ENCODE peak calls at places on chromosomes 1 and 21, in seven cellular contexts. N is AG04450, R is OCI-LY7, S is PC-3, E is kidney, L is transverse colon, O is HFFc6. Y is an unnamed sample.

GRCh38 chr1:116972676-116973035 is 28.9 kb upstream of the CD101 start:
- DNase-seq in N (no peak), R (no peak), S (peak), E (no peak), L (no peak), O (no peak), Y (no peak)

GRCh38 chr1:83735525-83735924 is 263.4 kb downstream of the TTLL7 start:
- DNase-seq in N (no peak), R (no peak), S (no peak), E (no peak), L (no peak), O (no peak), Y (no peak)

GRCh38 chr1:22376976-22377375 is 74.7 kb upstream of the ZBTB40 start:
- DNase-seq in N (no peak), R (no peak), S (no peak), E (no peak), L (no peak), O (no peak), Y (no peak)

GRCh38 chr1:153886127-153886526 is 36.6 kb downstream of the GATAD2B start:
- DNase-seq in N (no peak), R (no peak), S (no peak), E (no peak), L (no peak), O (no peak), Y (no peak)

GRCh38 chr1:24316659-24317058 is 2.5 kb upstream of the GRHL3 start:
- DNase-seq in N (no peak), R (no peak), S (no peak), E (no peak), L (no peak), O (no peak), Y (no peak)

GRCh38 chr1:234956821-234957329 is 171.8 kb downstream of the TOMM20 start:
- DNase-seq in N (no peak), R (no peak), S (no peak), E (no peak), L (no peak), O (no peak), Y (no peak)

GRCh38 chr21:45225741-45226327 is 61.9 kb downstream of the POFUT2 start:
- DNase-seq in N (no peak), R (no peak), S (no peak), E (no peak), L (no peak), O (no peak), Y (no peak)

GRCh38 chr1:25008192-25008485 is 78.1 kb upstream of the RUNX3 start:
- DNase-seq in N (no peak), R (no peak), S (no peak), E (no peak), L (no peak), O (no peak), Y (no peak)

GRCh38 chr21:33357177-33357576 is 32.4 kb downstream of the IFNAR1 start:
- DNase-seq in N (no peak), R (no peak), S (no peak), E (no peak), L (no peak), O (no peak), Y (no peak)

GRCh38 chr1:180522204-180522497 is 19.8 kb upstream of the ACBD6 start:
- DNase-seq in N (no peak), R (no peak), S (no peak), E (no peak), L (no peak), O (no peak), Y (no peak)

GRCh38 chr1:207034208-207034607 is 1.7 kb upstream of the C1orf116 start:
- DNase-seq in N (no peak), R (no peak), S (no peak), E (no peak), L (no peak), O (no peak), Y (no peak)

GRCh38 chr21:36735201-36735515 is 36.2 kb downstream of the SIM2 start:
- DNase-seq in N (no peak), R (no peak), S (no peak), E (no peak), L (no peak), O (no peak), Y (no peak)

GRCh38 chr21:17454315-17455027 is 58.4 kb upstream of the CXADR start:
- DNase-seq in N (peak), R (peak), S (peak), E (no peak), L (no peak), O (peak), Y (peak)

GRCh38 chr1:156767879-156768608 is 709 bp downstream of the PRCC start:
- DNase-seq in N (no peak), R (no peak), S (no peak), E (peak), L (peak), O (no peak), Y (no peak)

GRCh38 chr1:2282556-2283270 is 54.6 kb downstream of the SKI start:
- DNase-seq in N (no peak), R (no peak), S (no peak), E (peak), L (no peak), O (no peak), Y (no peak)

GRCh38 chr1:220251272-220251671 is 21.0 kb downstream of the RAB3GAP2 start:
- DNase-seq in N (no peak), R (no peak), S (no peak), E (no peak), L (no peak), O (no peak), Y (no peak)

GRCh38 chr1:220915954-220916353 is 36.7 kb downstream of the HLX start:
- DNase-seq in N (no peak), R (no peak), S (no peak), E (no peak), L (no peak), O (no peak), Y (no peak)

GRCh38 chr1:59155326-59155725 is 141.6 kb upstream of the FGGY start:
- DNase-seq in N (no peak), R (no peak), S (no peak), E (no peak), L (no peak), O (no peak), Y (no peak)

GRCh38 chr1:10824821-10825540 is 28.5 kb upstream of the CASZ1 start:
- DNase-seq in N (peak), R (no peak), S (peak), E (no peak), L (no peak), O (peak), Y (no peak)

GRCh38 chr1:13864760-13865159 is 164.8 kb downstream of the PRDM2 start:
- DNase-seq in N (no peak), R (no peak), S (no peak), E (no peak), L (no peak), O (no peak), Y (no peak)

GRCh38 chr1:225903623-225904022 is 14.7 kb upstream of the LEFTY1 start:
- DNase-seq in N (no peak), R (no peak), S (no peak), E (peak), L (no peak), O (no peak), Y (no peak)

GRCh38 chr1:187744665-187745064 is 915.9 kb downstream of the PLA2G4A start:
- DNase-seq in N (no peak), R (no peak), S (no peak), E (no peak), L (no peak), O (no peak), Y (no peak)

GRCh38 chr1:213231795-213232231 is 180.8 kb downstream of the RPS6KC1 start:
- DNase-seq in N (no peak), R (no peak), S (peak), E (no peak), L (no peak), O (peak), Y (no peak)

GRCh38 chr1:239843556-239843955 is 248.1 kb upstream of the FMN2 start:
- DNase-seq in N (no peak), R (no peak), S (no peak), E (no peak), L (no peak), O (no peak), Y (no peak)

GRCh38 chr1:196034080-196034706 is 574.0 kb downstream of the KCNT2 start:
- DNase-seq in N (no peak), R (no peak), S (no peak), E (no peak), L (no peak), O (no peak), Y (no peak)

GRCh38 chr21:44337941-44338895 is 972 bp downstream of the CFAP410 start:
- DNase-seq in N (no peak), R (peak), S (peak), E (peak), L (peak), O (peak), Y (peak)

GRCh38 chr1:160085686-160086089 is 4.3 kb downstream of the KCNJ9 start:
- DNase-seq in N (peak), R (peak), S (peak), E (peak), L (peak), O (peak), Y (peak)

GRCh38 chr1:15848143-15848928 is 829 bp downstream of the SPEN start:
- DNase-seq in N (no peak), R (peak), S (no peak), E (peak), L (peak), O (no peak), Y (peak)

GRCh38 chr1:97277891-97278662 is 556.5 kb downstream of the PTBP2 start:
- DNase-seq in N (no peak), R (no peak), S (peak), E (no peak), L (no peak), O (peak), Y (no peak)

GRCh38 chr21:39788383-39788782 is 43.4 kb downstream of the IGSF5 start:
- DNase-seq in N (no peak), R (no peak), S (peak), E (peak), L (peak), O (peak), Y (peak)
- TF ChIP-seq CTCF in N (peak), R (no peak), S (peak), E (peak), L (peak), O (peak), Y (peak)

GRCh38 chr1:17023573-17023972 is 11.8 kb upstream of the ATP13A2 start:
- DNase-seq in N (no peak), R (no peak), S (no peak), E (no peak), L (no peak), O (no peak), Y (no peak)
- TF ChIP-seq CTCF in N (no peak), R (no peak), S (no peak), E (no peak), L (no peak), O (peak), Y (no peak)

GRCh38 chr1:186680031-186681012 is at the start of gene PTGS2:
- DNase-seq in N (peak), R (no peak), S (peak), E (peak), L (peak), O (peak), Y (peak)

GRCh38 chr1:186681136-186681535 is 913 bp upstream of the PTGS2 start:
- DNase-seq in N (no peak), R (no peak), S (no peak), E (no peak), L (no peak), O (no peak), Y (no peak)

GRCh38 chr1:186681806-186682205 is 1.6 kb upstream of the PTGS2 start:
- DNase-seq in N (no peak), R (no peak), S (no peak), E (no peak), L (no peak), O (no peak), Y (no peak)

GRCh38 chr1:186683637-186684410 is 3.6 kb upstream of the PTGS2 start:
- DNase-seq in N (no peak), R (no peak), S (no peak), E (no peak), L (no peak), O (no peak), Y (no peak)

GRCh38 chr1:186682721-186683120 is 2.5 kb upstream of the PTGS2 start:
- DNase-seq in N (no peak), R (no peak), S (peak), E (no peak), L (no peak), O (peak), Y (no peak)
- TF ChIP-seq CTCF in N (peak), R (peak), S (peak), E (no peak), L (no peak), O (peak), Y (no peak)

GRCh38 chr1:63189677-63190076 is 132.7 kb upstream of the FOXD3 start:
- DNase-seq in N (no peak), R (no peak), S (no peak), E (no peak), L (no peak), O (no peak), Y (no peak)
- TF ChIP-seq CTCF in N (peak), R (peak), S (peak), E (peak), L (no peak), O (no peak), Y (peak)

GRCh38 chr1:26861286-26861701 is 1.7 kb upstream of the SFN start:
- DNase-seq in N (no peak), R (no peak), S (peak), E (no peak), L (no peak), O (peak), Y (no peak)

GRCh38 chr1:26864610-26865480 is 1.9 kb downstream of the SFN start:
- DNase-seq in N (peak), R (peak), S (peak), E (peak), L (peak), O (peak), Y (peak)

GRCh38 chr1:26861889-26862371 is 1.0 kb upstream of the SFN start:
- DNase-seq in N (no peak), R (no peak), S (peak), E (peak), L (no peak), O (no peak), Y (no peak)

GRCh38 chr1:26863677-26864060 is 720 bp downstream of the SFN start:
- DNase-seq in N (no peak), R (no peak), S (no peak), E (peak), L (no peak), O (no peak), Y (no peak)

GRCh38 chr1:26862781-26863676 is at the start of gene SFN:
- DNase-seq in N (no peak), R (peak), S (peak), E (peak), L (peak), O (no peak), Y (no peak)
- TF ChIP-seq CTCF in N (peak), R (peak), S (peak), E (no peak), L (peak), O (peak), Y (peak)

GRCh38 chr21:32065654-32066053 is 192.8 kb downstream of the HUNK start:
- DNase-seq in N (no peak), R (no peak), S (no peak), E (no peak), L (no peak), O (no peak), Y (no peak)
- TF ChIP-seq CTCF in N (no peak), R (no peak), S (no peak), E (no peak), L (no peak), O (no peak), Y (no peak)

GRCh38 chr1:40372658-40373322 is 737 bp upstream of the SMAP2 start:
- DNase-seq in N (no peak), R (no peak), S (no peak), E (no peak), L (no peak), O (no peak), Y (no peak)

GRCh38 chr1:40371707-40372258 is 1.7 kb upstream of the SMAP2 start:
- DNase-seq in N (no peak), R (no peak), S (no peak), E (no peak), L (no peak), O (no peak), Y (no peak)

GRCh38 chr1:40377512-40377911 is 4.0 kb downstream of the SMAP2 start:
- DNase-seq in N (no peak), R (no peak), S (no peak), E (no peak), L (no peak), O (no peak), Y (no peak)

DNA sequence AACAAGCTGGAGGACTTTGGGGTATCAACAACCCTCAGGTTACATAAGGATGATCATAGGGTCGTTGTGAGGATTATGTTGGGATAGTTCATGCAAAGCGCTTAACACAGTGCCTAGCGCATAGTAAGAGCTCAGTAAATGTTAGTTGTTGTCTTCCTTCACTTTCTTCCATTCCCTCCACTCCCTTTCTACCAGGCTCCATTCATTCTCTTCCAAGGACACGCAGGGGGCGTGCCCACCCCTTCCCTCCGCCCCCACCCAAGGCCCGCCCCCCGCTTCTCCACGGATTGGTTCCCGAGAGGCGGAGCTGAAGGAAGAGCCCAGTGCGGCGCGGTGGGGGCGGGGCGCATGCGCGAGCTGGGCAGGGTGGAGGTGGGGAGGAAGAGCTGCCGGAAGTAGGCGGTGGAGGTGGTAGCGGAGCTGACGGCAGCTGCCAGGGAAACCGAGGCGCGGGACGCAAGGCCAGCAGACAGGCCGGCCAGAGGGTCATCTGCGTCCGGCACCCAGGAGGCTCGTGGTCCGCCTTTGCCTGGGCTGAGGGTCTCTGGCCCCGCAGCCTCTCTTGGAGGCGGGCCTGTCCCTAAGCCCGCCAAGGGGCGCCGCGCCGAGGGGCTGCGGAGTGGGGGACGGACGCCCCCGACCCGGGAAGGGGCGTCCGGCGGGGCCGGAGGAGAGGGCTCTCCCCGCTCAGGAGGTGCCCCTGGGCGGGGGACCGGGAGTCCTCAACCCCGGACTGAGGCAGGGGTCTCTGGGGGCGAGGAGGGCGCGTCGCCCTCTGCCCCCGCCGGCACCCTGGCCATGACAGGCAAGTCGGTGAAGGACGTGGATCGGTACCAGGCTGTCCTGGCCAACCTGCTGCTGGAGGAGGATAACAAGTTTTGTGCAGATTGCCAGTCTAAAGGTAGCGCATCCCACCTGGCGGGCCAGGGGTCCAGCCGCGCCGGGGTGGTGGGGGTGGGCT is at the start of gene SMAP2:
- DNase-seq in N (peak), R (peak), S (peak), E (peak), L (peak), O (peak), Y (peak)
- TF ChIP-seq CTCF in N (no peak), R (no peak), S (no peak), E (no peak), L (no peak), O (no peak), Y (no peak)

GRCh38 chr1:223001653-223002634 is 141.1 kb downstream of the TLR5 start:
- DNase-seq in N (no peak), R (no peak), S (peak), E (no peak), L (no peak), O (no peak), Y (no peak)
- TF ChIP-seq CTCF in N (peak), R (no peak), S (peak), E (peak), L (no peak), O (peak), Y (no peak)

Y was measured in progenitor cell of endocrine pancreas.